ENCODE peak calls at places on chromosomes 2 and 18, in seven cellular contexts. V is suprapubic skin; J is hepatocyte; X is thoracic aorta; S is CD4-positive, alpha-beta T cell; A is kidney; P is psoas muscle. D is an unnamed sample.

GRCh38 chr18:53799134-53799533 is 425.3 kb downstream of the MBD2 start:
- DNase-seq in P (no peak), S (no peak), X (no peak), A (no peak), J (no peak), V (no peak), D (no peak)

GRCh38 chr18:75801178-75801577 is 373.7 kb upstream of the SMIM21 start:
- DNase-seq in S (no peak), P (no peak), X (no peak), A (no peak), V (no peak), J (no peak), D (no peak)

GRCh38 chr2:190599073-190599472 is 49.8 kb upstream of the NAB1 start:
- DNase-seq in X (no peak), S (no peak), P (no peak), V (no peak), J (no peak), A (no peak), D (no peak)

GRCh38 chr2:182586426-182586825 is 129.6 kb upstream of the DNAJC10 start:
- DNase-seq in P (no peak), V (no peak), A (no peak), S (no peak), X (no peak), J (no peak), D (no peak)

GRCh38 chr2:240410808-240411207 is 24.7 kb upstream of the GPC1 start:
- DNase-seq in J (no peak), V (no peak), A (peak; percentile 37), P (no peak), S (no peak), X (no peak), D (no peak)

GRCh38 chr2:62180960-62181359 is 15.0 kb upstream of the B3GNT2 start:
- DNase-seq in P (no peak), X (no peak), J (no peak), S (no peak), V (no peak), A (no peak), D (no peak)

GRCh38 chr2:217797661-217798069 is 205.1 kb downstream of the TNS1 start:
- DNase-seq in J (no peak), S (no peak), V (peak; percentile 76), A (no peak), P (peak; percentile 61), X (peak; percentile 8), D (no peak)

GRCh38 chr18:48300463-48300961 is 108.7 kb downstream of the ZBTB7C start:
- DNase-seq in S (no peak), A (no peak), V (peak; percentile 66), J (peak; percentile 54), X (no peak), P (no peak), D (no peak)

GRCh38 chr2:56250153-56250729 is 66.5 kb downstream of the CCDC85A start:
- DNase-seq in X (no peak), A (no peak), S (no peak), V (no peak), J (no peak), P (no peak), D (no peak)

GRCh38 chr2:240143801-240144648 is 3.6 kb upstream of the OTOS start:
- DNase-seq in P (peak; percentile 68), X (no peak), A (peak; percentile 90), S (peak; percentile 81), V (no peak), J (peak; percentile 76), D (peak; percentile 74)

GRCh38 chr2:46095821-46096220 is 201.4 kb upstream of the EPAS1 start:
- DNase-seq in A (no peak), X (no peak), S (no peak), V (no peak), J (no peak), P (no peak), D (no peak)

GRCh38 chr2:196431076-196431475 is 208.4 kb upstream of the CCDC150 start:
- DNase-seq in X (no peak), A (no peak), V (no peak), S (no peak), P (no peak), J (no peak), D (no peak)

GRCh38 chr2:28469947-28470585 is 25.8 kb upstream of the PLB1 start:
- DNase-seq in P (no peak), X (no peak), V (no peak), S (no peak), A (no peak), J (no peak), D (no peak)

GRCh38 chr18:67425724-67426123 is 90.8 kb downstream of the DSEL start:
- DNase-seq in A (no peak), P (no peak), S (no peak), V (no peak), X (no peak), J (peak; percentile 26), D (no peak)

GRCh38 chr2:67453365-67453764 is 56.2 kb downstream of the ETAA1 start:
- DNase-seq in A (no peak), S (no peak), P (no peak), J (no peak), V (no peak), X (no peak), D (no peak)

DNA sequence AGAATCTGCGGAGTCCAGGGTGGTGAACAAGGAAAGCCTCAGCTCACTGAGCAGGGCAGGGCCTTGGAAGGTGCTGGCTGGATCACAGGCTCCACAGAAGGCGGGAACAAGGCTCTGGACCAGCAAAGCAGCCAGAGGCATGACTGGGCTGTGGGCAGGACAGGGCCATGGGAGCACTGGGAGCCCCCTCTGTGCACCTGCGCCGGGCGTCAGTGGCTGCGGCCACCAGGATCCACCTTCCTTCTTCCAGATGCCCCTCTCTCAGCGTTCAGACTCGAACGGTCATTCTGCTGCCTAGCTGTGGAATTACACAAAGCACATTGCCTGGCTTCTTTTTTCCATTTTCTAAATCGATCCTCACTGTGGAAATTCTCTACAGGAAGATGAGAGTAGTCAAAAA is 621.2 kb downstream of the GALR1 start:
- DNase-seq in X (no peak), P (no peak), V (no peak), S (no peak), J (no peak), A (peak; percentile 66), D (no peak)
- H3K9me3 ChIP-seq in X (no peaks in the 10 kb centered on the region), P (no peaks in the 10 kb centered on the region), V (no peaks in the 10 kb centered on the region), S (no peaks in the 10 kb centered on the region), J (no peaks in the 10 kb centered on the region), A (no peaks in the 10 kb centered on the region), D (no peaks in the 10 kb centered on the region)

DNA sequence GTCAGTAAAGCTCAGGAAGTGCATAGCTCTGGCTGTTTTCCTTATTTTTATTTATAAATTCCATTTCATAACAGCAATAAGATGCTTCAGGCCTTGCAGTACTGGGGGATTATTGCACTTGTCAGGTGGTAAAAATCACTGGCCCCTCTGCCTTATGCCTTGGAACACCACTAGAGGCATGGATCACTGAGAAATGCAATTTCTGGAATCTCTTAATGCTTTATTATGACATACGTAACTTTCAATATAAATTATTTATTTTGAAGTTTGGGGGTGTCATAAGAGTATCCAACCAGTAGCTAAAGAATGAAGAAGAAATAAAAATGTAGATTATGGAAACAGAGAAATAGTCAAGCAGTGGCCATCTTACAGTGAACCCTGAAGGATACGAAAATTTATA is 183.1 kb downstream of the FIGN start:
- DNase-seq in V (no peak), X (no peak), A (no peak), P (no peak), J (no peak), S (no peak), D (no peak)
- TF ChIP-seq CTCF in V (no peak), X (no peak), A (no peak), P (peak; percentile 6), J (no peak), S (no peak), D (no peak)

GRCh38 chr2:198102120-198102519 is 297.7 kb downstream of the PLCL1 start:
- DNase-seq in J (no peak), S (no peak), V (no peak), X (no peak), P (no peak), A (no peak), D (no peak)

GRCh38 chr2:198101688-198102087 is 297.3 kb downstream of the PLCL1 start:
- DNase-seq in X (no peak), P (no peak), V (no peak), J (no peak), S (no peak), A (no peak), D (no peak)

GRCh38 chr2:198102841-198103240 is 298.4 kb downstream of the PLCL1 start:
- DNase-seq in P (no peak), V (no peak), J (no peak), X (no peak), A (no peak), S (no peak), D (no peak)

DNA sequence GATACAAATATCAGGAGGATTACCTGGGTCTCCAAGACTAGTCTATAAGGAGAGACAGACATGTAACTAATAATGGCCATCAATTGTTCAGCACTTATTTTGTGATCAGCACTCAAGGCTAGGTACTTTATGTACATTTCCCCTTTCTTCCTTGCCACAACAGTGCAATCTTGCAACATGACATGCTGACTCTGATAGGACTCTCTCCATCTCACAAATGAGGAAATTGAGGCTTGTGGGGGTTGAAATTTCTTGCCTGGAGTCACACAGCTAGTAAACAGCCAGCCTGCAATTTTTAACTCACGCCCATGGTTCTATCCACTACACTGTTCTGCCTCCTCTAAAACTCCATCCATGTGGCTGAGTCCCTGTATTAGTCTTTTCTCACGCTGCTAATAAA is 302.2 kb downstream of the PLCL1 start:
- DNase-seq in P (no peak), J (no peak), S (no peak), A (no peak), V (no peak), X (no peak), D (no peak)
- H3K9me3 ChIP-seq in P (no peaks in the 10 kb centered on the region), J (no peaks in the 10 kb centered on the region), S (no peaks in the 10 kb centered on the region), A (no peaks in the 10 kb centered on the region), V (no peaks in the 10 kb centered on the region), X (no peaks in the 10 kb centered on the region), D (no peaks in the 10 kb centered on the region)

GRCh38 chr2:31886700-31887099 is 124.1 kb downstream of the MEMO1 start:
- DNase-seq in J (peak; percentile 11), X (no peak), V (no peak), S (no peak), A (no peak), P (no peak), D (no peak)
- TF ChIP-seq CTCF in J (peak; percentile 30), X (no peak), V (no peak), S (no peak), A (no peak), P (peak; percentile 15), D (peak; percentile 16)

GRCh38 chr2:233643128-233643527 is 6.9 kb downstream of the UGT1A10 start:
- DNase-seq in P (no peak), V (no peak), A (no peak), J (peak; percentile 3), X (no peak), S (no peak), D (no peak)
- H3K9me3 ChIP-seq in P (no peaks in the 10 kb centered on the region), V (peaks cover 9% of the 10 kb centered on the region), A (no peaks in the 10 kb centered on the region), J (no peaks in the 10 kb centered on the region), X (no peaks in the 10 kb centered on the region), S (peaks cover 9% of the 10 kb centered on the region), D (peaks cover 5% of the 10 kb centered on the region)

DNA sequence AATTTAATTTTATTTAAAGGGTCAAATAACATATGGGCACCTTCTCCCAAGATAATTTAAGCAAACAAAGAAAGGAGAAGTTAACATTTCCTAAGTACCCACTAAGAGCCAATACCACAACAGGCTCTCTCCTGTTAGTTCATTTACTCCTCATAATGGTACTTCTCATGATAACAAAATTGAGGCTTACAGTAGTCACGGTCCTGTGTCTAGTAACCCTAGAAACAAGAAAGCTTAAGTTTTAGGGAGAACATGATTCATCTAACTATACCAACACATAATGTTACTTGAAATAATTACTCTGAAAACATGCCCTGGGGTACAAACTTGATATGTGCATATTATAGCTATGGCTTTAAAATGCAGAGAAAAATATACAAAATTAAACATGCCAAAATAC is 19.8 kb downstream of the IWS1 start:
- DNase-seq in P (no peak), J (no peak), V (no peak), X (no peak), S (no peak), A (no peak), D (no peak)
- TF ChIP-seq CTCF in P (no peak), J (no peak), V (no peak), X (no peak), S (no peak), A (no peak), D (no peak)